ENCODE peak calls at places on chromosome 3, in nine cellular contexts. G is GM13977, D is AG04449, J is AG08396, B is hypothalamus, I is GM03348, P is esophagus muscularis mucosa, Z is mesothelial cell of epicardium, H is right atrium auricular region. M is an unnamed sample.

GRCh38 chr3:187870360-187871203 is 125.3 kb upstream of the BCL6 start:
- DNase-seq in G (peak), I (no peak), H (no peak), B (no peak), Z (no peak), P (no peak), J (no peak), D (no peak), M (no peak)

GRCh38 chr3:15215996-15216395 is 9.9 kb downstream of the CAPN7 start:
- DNase-seq in I (peak), G (no peak), Z (no peak), D (no peak), J (no peak), P (no peak), B (no peak), H (no peak), M (peak)

GRCh38 chr3:98784666-98785600 is 21.8 kb downstream of the ST3GAL6 start:
- DNase-seq in J (peak), Z (no peak), G (no peak), H (no peak), B (no peak), D (peak), P (no peak), I (peak), M (peak)

GRCh38 chr3:120160050-120160449 is 65.8 kb upstream of the GSK3B start:
- DNase-seq in P (peak), I (peak), D (peak), H (peak), B (no peak), Z (no peak), J (peak), G (no peak), M (peak)

GRCh38 chr3:60140160-60140559 is 1090.3 kb upstream of the CFAP20DC start:
- DNase-seq in H (no peak), G (no peak), Z (no peak), I (no peak), B (no peak), J (no peak), P (peak), D (no peak), M (no peak)

GRCh38 chr3:151592287-151592686 is 131.4 kb upstream of the IGSF10 start:
- DNase-seq in P (no peak), J (no peak), G (no peak), B (no peak), I (no peak), H (no peak), Z (no peak), D (no peak), M (no peak)

GRCh38 chr3:189977174-189977573 is 143.5 kb downstream of the P3H2 start:
- DNase-seq in J (no peak), Z (no peak), H (no peak), B (no peak), I (no peak), D (no peak), G (no peak), P (no peak), M (no peak)

GRCh38 chr3:13013994-13014754 is 59.1 kb downstream of the IQSEC1 start:
- DNase-seq in J (no peak), P (no peak), H (no peak), D (no peak), B (no peak), G (no peak), Z (no peak), I (no peak), M (no peak)

GRCh38 chr3:32226875-32227500 is 11.5 kb upstream of the CMTM8 start:
- DNase-seq in B (no peak), Z (no peak), P (no peak), G (no peak), I (peak), J (no peak), D (no peak), H (no peak), M (no peak)

GRCh38 chr3:98577178-98577895 is 16.1 kb downstream of the CPOX start:
- DNase-seq in I (peak), P (no peak), D (peak), Z (no peak), B (no peak), J (peak), G (no peak), H (no peak), M (peak)

GRCh38 chr3:13867727-13868126 is 12.1 kb downstream of the WNT7A start:
- DNase-seq in D (no peak), P (no peak), H (no peak), G (no peak), J (no peak), Z (no peak), I (no peak), B (no peak), M (no peak)

GRCh38 chr3:151437906-151438305 is 23.0 kb downstream of the IGSF10 start:
- DNase-seq in G (no peak), J (no peak), P (no peak), I (no peak), D (no peak), B (no peak), Z (no peak), H (no peak), M (no peak)

GRCh38 chr3:67176396-67176795 is 178.3 kb downstream of the KBTBD8 start:
- DNase-seq in G (no peak), D (no peak), B (no peak), I (no peak), Z (no peak), P (no peak), H (no peak), J (peak), M (no peak)

GRCh38 chr3:63937661-63938651 is 25.8 kb upstream of the SCAANT1 start:
- DNase-seq in J (no peak), B (no peak), H (no peak), P (no peak), D (no peak), I (no peak), Z (no peak), G (no peak), M (no peak)

GRCh38 chr3:171976526-171976925 is 62.9 kb upstream of the FNDC3B start:
- DNase-seq in P (no peak), H (no peak), J (peak), I (peak), G (no peak), Z (no peak), D (no peak), B (no peak), M (peak)

GRCh38 chr3:118168175-118168574 is 866.5 kb downstream of the IGSF11 start:
- DNase-seq in H (no peak), Z (no peak), I (no peak), J (no peak), P (no peak), D (no peak), G (no peak), B (no peak), M (no peak)

GRCh38 chr3:39126532-39127071 is 19.1 kb downstream of the TTC21A start:
- DNase-seq in B (no peak), G (no peak), I (peak), J (no peak), H (no peak), D (no peak), Z (no peak), P (no peak), M (peak)

GRCh38 chr3:111610189-111610588 is 15.0 kb upstream of the ZBED2 start:
- DNase-seq in P (no peak), H (no peak), G (no peak), B (no peak), I (no peak), Z (no peak), D (no peak), J (no peak), M (no peak)

GRCh38 chr3:145286937-145287336 is 874.0 kb downstream of the PLOD2 start:
- DNase-seq in P (no peak), B (no peak), H (no peak), G (peak), I (no peak), D (no peak), Z (no peak), J (no peak), M (no peak)

GRCh38 chr3:100954199-100954935 is 38.9 kb downstream of the ABI3BP start:
- DNase-seq in P (no peak), B (no peak), Z (no peak), H (no peak), I (peak), J (no peak), G (no peak), D (no peak), M (no peak)

GRCh38 chr3:111715911-111716523 is 120.9 kb upstream of the ZBED2 start:
- DNase-seq in B (no peak), I (peak), Z (peak), P (peak), H (no peak), D (no peak), J (peak), G (peak), M (peak)

GRCh38 chr3:14329116-14329830 is 73.1 kb upstream of the SLC6A6 start:
- DNase-seq in I (no peak), J (no peak), P (no peak), D (no peak), H (no peak), B (no peak), G (no peak), Z (no peak), M (peak)

GRCh38 chr3:139302084-139302800 is 41.6 kb upstream of the MRPS22 start:
- DNase-seq in H (peak), I (peak), G (no peak), B (no peak), P (no peak), J (peak), Z (no peak), D (peak), M (peak)

GRCh38 chr3:140292684-140293083 is 357.7 kb downstream of the CLSTN2 start:
- DNase-seq in P (no peak), H (peak), B (no peak), I (peak), J (no peak), G (no peak), D (no peak), Z (no peak), M (peak)

GRCh38 chr3:107458871-107459270 is 63.9 kb upstream of the BBX start:
- DNase-seq in B (no peak), J (no peak), H (no peak), P (no peak), I (no peak), G (no peak), D (no peak), Z (no peak), M (no peak)

GRCh38 chr3:24522155-24522579 is 27.5 kb upstream of the THRB start:
- DNase-seq in P (no peak), I (no peak), D (no peak), Z (peak), J (no peak), H (no peak), B (no peak), G (no peak), M (no peak)

GRCh38 chr3:101070260-101071121 is 77.3 kb upstream of the ABI3BP start:
- DNase-seq in B (no peak), J (no peak), D (no peak), Z (peak), G (peak), H (no peak), I (peak), P (no peak), M (peak)

GRCh38 chr3:48623851-48624547 is 2.4 kb upstream of the TMEM89 start:
- DNase-seq in B (no peak), H (no peak), D (no peak), G (no peak), J (no peak), Z (no peak), P (no peak), I (no peak), M (no peak)

GRCh38 chr3:169112153-169112892 is 551.2 kb downstream of the MECOM start:
- DNase-seq in I (peak), B (no peak), J (peak), G (no peak), H (no peak), P (no peak), Z (no peak), D (peak), M (peak)

GRCh38 chr3:79187441-79187840 is 580.4 kb downstream of the ROBO1 start:
- DNase-seq in P (no peak), J (no peak), I (no peak), G (no peak), B (no peak), D (no peak), H (no peak), Z (no peak), M (no peak)

GRCh38 chr3:15367059-15367458 is 34.7 kb upstream of the SH3BP5 start:
- DNase-seq in B (no peak), I (peak), Z (no peak), J (no peak), G (no peak), H (no peak), D (no peak), P (no peak), M (no peak)

GRCh38 chr3:99697250-99697649 is 58.9 kb downstream of the COL8A1 start:
- DNase-seq in J (no peak), B (no peak), I (no peak), G (no peak), D (no peak), H (no peak), Z (no peak), P (no peak), M (no peak)

M was measured in AG20443.